ENCODE peak calls at places on chromosomes 5 and 9, in ten cellular contexts. J is fibroblast of lung, C is lower lobe of right lung, X is spleen, M is PC-3, H is fibroblast of pulmonary artery, I is GM10248, V is AG04450, P is A549, T is psoas muscle. B is an unnamed sample.

GRCh38 chr9:124210697-124211096 is 47.1 kb upstream of the NEK6 start:
- DNase-seq in V (no peak), I (peak), H (no peak), T (no peak), P (no peak), M (peak), C (no peak), J (no peak), X (no peak), B (no peak)

GRCh38 chr5:134111741-134112647 is 2.5 kb upstream of the TCF7 start:
- DNase-seq in I (peak), C (no peak), T (no peak), V (no peak), P (no peak), X (no peak), H (no peak), M (no peak), J (no peak), B (no peak)

GRCh38 chr9:135366104-135366503 is 113.5 kb upstream of the PPP1R26 start:
- DNase-seq in X (no peak), V (no peak), T (no peak), P (no peak), M (no peak), C (no peak), I (no peak), H (no peak), J (no peak), B (no peak)

GRCh38 chr5:2329741-2330140 is 421.7 kb downstream of the IRX2 start:
- DNase-seq in X (no peak), M (no peak), C (no peak), V (no peak), J (no peak), T (no peak), H (no peak), P (no peak), I (no peak), B (no peak)

GRCh38 chr5:62938927-62939326 is 360.3 kb downstream of the LRRC70 start:
- DNase-seq in J (no peak), X (no peak), I (no peak), H (peak), V (no peak), C (no peak), T (no peak), M (no peak), P (no peak), B (no peak)

GRCh38 chr5:93281980-93282772 is 298.8 kb downstream of the NR2F1-AS1 start:
- DNase-seq in X (no peak), P (no peak), I (no peak), H (no peak), V (no peak), M (no peak), C (no peak), T (no peak), J (no peak), B (peak)

GRCh38 chr9:95508242-95508967 is 8.4 kb downstream of the PTCH1 start:
- DNase-seq in H (peak), M (no peak), T (no peak), C (no peak), P (no peak), J (no peak), X (no peak), I (peak), V (no peak), B (peak)

GRCh38 chr5:133564921-133565565 is 47.3 kb downstream of the FSTL4 start:
- DNase-seq in C (no peak), X (no peak), V (no peak), M (no peak), P (no peak), I (no peak), J (no peak), T (no peak), H (no peak), B (no peak)

GRCh38 chr5:82259172-82259800 is 18.9 kb downstream of the RPS23 start:
- DNase-seq in X (no peak), H (peak), C (no peak), I (peak), P (peak), J (peak), V (peak), T (no peak), M (peak), B (no peak)

GRCh38 chr9:87673446-87674109 is 52.3 kb upstream of the CTSL start:
- DNase-seq in P (no peak), H (no peak), T (no peak), I (no peak), M (no peak), X (no peak), C (no peak), J (no peak), V (no peak), B (no peak)

GRCh38 chr9:136442330-136442729 is 2.7 kb upstream of the INPP5E start:
- DNase-seq in M (no peak), P (no peak), V (no peak), I (no peak), C (no peak), H (no peak), J (no peak), X (no peak), T (no peak), B (no peak)

GRCh38 chr5:83703059-83703458 is 17.6 kb downstream of the HAPLN1 start:
- DNase-seq in P (no peak), J (no peak), V (no peak), X (no peak), T (no peak), C (no peak), H (no peak), M (no peak), I (no peak), B (no peak)

GRCh38 chr9:137764981-137765380 is 112.6 kb upstream of the CACNA1B start:
- DNase-seq in P (no peak), I (no peak), M (no peak), V (no peak), C (no peak), J (no peak), T (no peak), H (no peak), X (no peak), B (no peak)

GRCh38 chr9:116475201-116475600 is 211.9 kb upstream of the TRIM32 start:
- DNase-seq in T (no peak), P (no peak), C (no peak), J (peak), I (no peak), X (no peak), M (no peak), V (no peak), H (peak), B (no peak)

GRCh38 chr9:115333671-115334070 is 215.7 kb upstream of the TNC start:
- DNase-seq in X (no peak), V (no peak), J (no peak), T (no peak), H (no peak), M (peak), I (no peak), C (no peak), P (no peak), B (no peak)

GRCh38 chr5:143398451-143399237 is 4.8 kb downstream of the NR3C1 start:
- DNase-seq in X (no peak), V (no peak), I (no peak), M (peak), J (peak), C (no peak), P (no peak), T (no peak), H (no peak), B (no peak)

GRCh38 chr9:122808141-122808540 is 8.2 kb downstream of the OR1K1 start:
- DNase-seq in M (no peak), C (no peak), J (no peak), X (no peak), T (no peak), V (no peak), H (no peak), I (no peak), P (no peak), B (no peak)

GRCh38 chr5:1502046-1502736 is 21.6 kb downstream of the LPCAT1 start:
- DNase-seq in C (peak), I (peak), J (no peak), H (no peak), M (no peak), V (no peak), T (peak), P (no peak), X (peak), B (no peak)

GRCh38 chr5:157778121-157778805 is 34.8 kb downstream of the LSM11 start:
- DNase-seq in P (no peak), M (peak), T (no peak), J (peak), C (no peak), V (no peak), I (no peak), X (no peak), H (peak), B (no peak)

GRCh38 chr9:20238921-20239320 is 383.4 kb downstream of the MLLT3 start:
- DNase-seq in V (no peak), C (no peak), X (no peak), T (no peak), M (no peak), I (no peak), P (no peak), H (no peak), J (peak), B (no peak)

GRCh38 chr5:127867006-127867788 is 164.0 kb downstream of the CCDC192 start:
- DNase-seq in T (no peak), M (no peak), H (no peak), P (no peak), V (no peak), I (no peak), X (no peak), C (no peak), J (no peak), B (no peak)

GRCh38 chr9:33354651-33355211 is 47.6 kb downstream of the AQP7 start:
- DNase-seq in X (no peak), C (no peak), H (peak), J (peak), P (no peak), V (peak), I (no peak), T (no peak), M (peak), B (no peak)

GRCh38 chr5:36200513-36200912 is 41.2 kb downstream of the NADK2 start:
- DNase-seq in X (no peak), T (no peak), V (no peak), I (no peak), P (no peak), H (peak), C (no peak), J (no peak), M (peak), B (no peak)

GRCh38 chr5:80623911-80624457 is 30.5 kb upstream of the MSH3 start:
- DNase-seq in J (no peak), C (no peak), H (no peak), P (no peak), I (no peak), M (no peak), V (no peak), X (no peak), T (no peak), B (no peak)

GRCh38 chr9:104238668-104239067 is 144.6 kb downstream of the SMC2 start:
- DNase-seq in P (no peak), J (no peak), T (no peak), V (no peak), H (no peak), I (no peak), C (no peak), X (no peak), M (no peak), B (no peak)

GRCh38 chr9:694499-695154 is 146.9 kb upstream of the DMRT1 start:
- DNase-seq in C (no peak), H (peak), M (peak), X (no peak), T (peak), I (no peak), P (peak), J (peak), V (peak), B (no peak)

GRCh38 chr5:68688547-68688946 is 405.3 kb upstream of the SLC30A5 start:
- DNase-seq in P (no peak), T (no peak), H (no peak), V (no peak), J (no peak), I (no peak), C (no peak), M (no peak), X (no peak), B (no peak)

GRCh38 chr5:52748590-52748989 is 39.1 kb upstream of the ITGA1 start:
- DNase-seq in T (no peak), V (no peak), P (no peak), I (no peak), H (no peak), C (no peak), M (no peak), J (no peak), X (no peak), B (no peak)

GRCh38 chr9:125272697-125273096 is 11.1 kb downstream of the GAPVD1 start:
- DNase-seq in T (no peak), P (no peak), C (no peak), M (peak), X (no peak), I (no peak), V (peak), H (no peak), J (peak), B (no peak)

GRCh38 chr5:72234265-72234700 is 85.8 kb downstream of the MRPS27 start:
- DNase-seq in P (no peak), X (no peak), V (no peak), I (peak), T (no peak), J (peak), H (peak), M (peak), C (no peak), B (no peak)

GRCh38 chr5:96252596-96252995 is 180.5 kb downstream of the PCSK1 start:
- DNase-seq in V (no peak), I (no peak), M (peak), X (no peak), T (no peak), H (no peak), C (no peak), P (no peak), J (no peak), B (no peak)

GRCh38 chr9:118038713-118039112 is 334.5 kb downstream of the TLR4 start:
- DNase-seq in M (no peak), X (no peak), J (no peak), T (no peak), P (no peak), C (no peak), V (no peak), I (no peak), H (no peak), B (no peak)
- TF ChIP-seq CTCF in M (no peak), X (no peak), J (no peak), T (no peak), P (no peak), C (no peak), V (no peak), I (no peak), H (no peak), B (no peak)

GRCh38 chr9:72365525-72366256 is 683 bp upstream of the ZFAND5 start:
- DNase-seq in I (peak), P (peak), C (peak), J (peak), M (peak), X (peak), H (peak), T (peak), V (peak), B (peak)
- TF ChIP-seq CTCF in I (no peak), P (no peak), C (no peak), J (peak), M (peak), X (no peak), H (peak), T (peak), V (peak), B (no peak)

DNA sequence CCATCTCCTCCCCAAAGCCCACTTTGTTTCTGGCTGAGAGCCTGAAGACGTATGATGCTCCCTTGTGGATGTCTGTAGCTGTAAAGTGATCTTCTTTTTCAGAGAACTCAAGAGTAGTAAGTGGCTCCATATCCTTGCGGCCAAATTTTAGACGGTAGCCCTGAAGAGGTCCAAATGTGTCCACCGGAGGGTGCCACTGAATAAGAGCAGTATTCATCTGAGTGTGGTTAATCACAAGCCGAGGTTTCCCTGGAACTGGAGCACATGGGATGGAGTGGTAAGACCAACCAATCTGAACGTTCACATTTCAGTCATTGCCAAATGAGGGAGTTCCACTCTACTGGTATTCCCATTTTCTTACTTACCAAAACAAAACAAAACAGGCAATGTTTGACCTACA is 686.5 kb upstream of the DMAC1 start:
- DNase-seq in H (peak), C (no peak), X (no peak), M (no peak), V (no peak), J (peak), P (no peak), T (no peak), I (no peak), B (no peak)
- TF ChIP-seq CTCF in H (peak), C (peak), X (no peak), M (no peak), V (no peak), J (peak), P (no peak), T (no peak), I (no peak), B (peak)

DNA sequence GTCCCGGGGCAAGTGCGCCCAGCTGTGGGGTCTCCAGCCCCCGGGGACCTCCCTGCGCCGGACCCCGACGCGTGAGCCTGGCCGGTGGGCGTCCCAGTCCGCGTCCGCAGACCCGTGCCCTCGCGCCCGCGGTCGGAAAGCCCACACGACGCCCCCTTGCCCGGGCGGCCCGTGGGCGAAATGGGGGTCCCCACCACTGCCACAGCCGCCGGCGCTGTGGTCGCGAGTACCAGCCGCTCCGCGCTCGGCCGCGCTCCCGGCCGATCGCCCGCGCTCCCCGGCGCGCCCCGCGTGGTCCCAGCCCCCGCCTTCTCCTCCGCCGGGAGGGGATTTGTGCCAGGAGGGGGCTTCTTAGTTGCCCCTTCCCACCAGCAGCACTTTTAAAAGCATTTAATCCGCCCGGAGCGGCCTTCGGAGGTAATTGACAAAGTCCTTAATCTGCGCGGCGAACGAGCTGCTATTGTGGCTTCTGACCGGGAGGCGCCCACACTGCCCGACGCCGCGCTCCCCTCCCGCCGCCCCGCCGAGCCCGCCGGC is 426 bp upstream of the FIBCD1 start:
- DNase-seq in J (no peak), I (no peak), V (no peak), C (no peak), H (no peak), M (peak), P (no peak), T (no peak), X (no peak), B (no peak)
- TF ChIP-seq CTCF in J (no peak), I (no peak), V (no peak), C (peak), H (no peak), M (no peak), P (no peak), T (peak), X (no peak), B (no peak)

DNA sequence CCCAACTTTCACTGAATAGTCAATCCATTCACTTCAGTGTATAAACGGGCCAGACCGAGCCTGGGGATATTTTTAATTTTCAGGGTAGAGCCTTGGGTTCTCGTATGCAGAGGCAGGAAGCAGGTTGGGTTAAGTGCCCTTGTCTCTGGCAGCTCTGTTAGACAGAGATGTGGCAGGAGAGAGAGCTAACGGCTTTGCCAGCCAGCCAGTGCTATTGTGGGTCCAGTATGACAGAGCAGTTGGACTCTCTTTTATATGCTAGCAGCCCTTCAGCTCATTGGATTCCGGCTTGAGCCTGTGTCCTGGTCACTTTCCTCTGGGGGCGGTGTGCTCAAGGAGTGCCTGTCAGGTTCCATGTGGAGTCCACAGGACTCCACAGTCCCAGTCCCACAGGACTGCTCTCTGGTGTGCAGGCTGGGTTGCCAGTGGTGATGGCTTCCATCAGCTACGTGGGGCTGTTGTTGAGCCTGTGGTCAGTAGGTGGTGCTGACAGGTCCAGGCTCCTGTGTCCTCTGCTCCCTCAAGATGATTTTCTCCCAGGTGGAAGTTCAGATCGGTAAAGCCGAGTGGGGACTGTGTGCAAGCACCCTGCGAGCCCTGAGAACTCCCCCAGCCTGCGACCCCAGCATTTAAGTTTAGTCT is 14.3 kb downstream of the CLTA start:
- DNase-seq in X (no peak), J (no peak), V (no peak), I (no peak), P (peak), H (no peak), T (no peak), C (no peak), M (no peak), B (no peak)
- TF ChIP-seq CTCF in X (no peak), J (no peak), V (peak), I (peak), P (peak), H (peak), T (no peak), C (no peak), M (peak), B (peak)

GRCh38 chr9:78109075-78109474 is 77.5 kb upstream of the GNAQ start:
- DNase-seq in H (no peak), X (no peak), P (no peak), J (no peak), I (no peak), T (no peak), C (no peak), V (no peak), M (no peak), B (no peak)
- TF ChIP-seq CTCF in H (no peak), X (no peak), P (no peak), J (no peak), I (no peak), T (no peak), C (no peak), V (no peak), M (no peak), B (no peak)

GRCh38 chr5:172496671-172497371 is 42.5 kb upstream of the SH3PXD2B start:
- DNase-seq in V (no peak), C (no peak), H (peak), P (no peak), M (no peak), I (no peak), J (no peak), T (peak), X (no peak), B (peak)

GRCh38 chr5:172499287-172499686 is 45.0 kb upstream of the SH3PXD2B start:
- DNase-seq in M (no peak), C (no peak), I (peak), H (no peak), P (no peak), X (no peak), J (no peak), T (no peak), V (no peak), B (no peak)

GRCh38 chr5:172498431-172499129 is 44.3 kb upstream of the SH3PXD2B start:
- DNase-seq in P (no peak), T (no peak), I (peak), H (no peak), C (no peak), J (no peak), V (no peak), X (no peak), M (no peak), B (no peak)

GRCh38 chr5:172494630-172495505 is 40.5 kb upstream of the SH3PXD2B start:
- DNase-seq in I (no peak), J (no peak), P (no peak), H (no peak), X (no peak), V (no peak), M (no peak), C (no peak), T (no peak), B (no peak)

DNA sequence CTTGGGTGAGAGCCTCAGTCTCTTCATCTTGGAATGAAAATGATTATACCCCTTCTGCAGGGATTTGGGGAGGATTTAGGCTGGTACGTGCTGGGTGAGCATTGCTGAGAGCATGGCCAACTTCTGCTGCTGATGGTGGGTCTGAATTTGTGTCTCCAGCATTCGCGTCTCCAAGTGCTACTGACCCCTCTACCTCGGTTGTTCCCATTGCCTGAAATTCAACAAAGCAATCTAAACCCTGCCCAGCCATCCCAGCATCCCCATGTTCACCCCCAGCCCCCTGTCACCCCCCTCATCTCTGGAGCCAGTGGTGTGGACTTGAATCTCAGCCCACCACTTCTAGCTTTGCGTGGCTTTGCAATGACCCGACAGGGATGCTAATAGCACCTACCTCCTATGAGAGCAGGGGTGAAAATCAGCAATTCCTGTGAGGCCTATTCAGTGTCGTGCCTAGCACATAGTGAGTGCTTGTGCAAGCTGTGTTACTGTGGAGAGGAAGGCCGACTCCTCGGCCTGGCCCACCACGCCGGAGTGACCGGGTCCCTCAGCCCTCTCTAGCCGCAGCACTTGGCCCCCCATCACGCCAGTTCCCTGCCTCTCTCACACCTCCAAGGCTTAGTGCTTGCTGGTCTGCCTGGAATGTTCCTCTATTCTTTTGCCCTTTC is 43.4 kb upstream of the SH3PXD2B start:
- DNase-seq in J (no peak), M (no peak), H (no peak), X (no peak), V (no peak), P (no peak), C (no peak), I (no peak), T (no peak), B (no peak)
- TF ChIP-seq CTCF in J (no peak), M (no peak), H (no peak), X (no peak), V (no peak), P (no peak), C (no peak), I (no peak), T (no peak), B (no peak)

B was measured in kidney.